ENCODE peak calls at places on chromosomes 7 and 10, in nine cellular contexts. One of them, this sample, is unnamed.

GRCh38 chr7:154640266-154640865 is 362.6 kb downstream of the PAXIP1 start:
- DNase-seq in naive B cell: no peak
- DNase-seq in cortex of kidney: no peak
- DNase-seq in ELR: no peak
- DNase-seq in NCI-H774: no peak
- DNase-seq in T-cell: no peak
- DNase-seq in T follicular helper cell: no peak
- DNase-seq in right cardiac atrium: no peak
- DNase-seq in DMS153: no peak
- DNase-seq in this sample: no peak

GRCh38 chr10:124388476-124388822 is 30.3 kb downstream of the OAT start:
- DNase-seq in naive B cell: no peak
- DNase-seq in cortex of kidney: no peak
- DNase-seq in ELR: no peak
- DNase-seq in NCI-H774: no peak
- DNase-seq in T-cell: no peak
- DNase-seq in T follicular helper cell: no peak
- DNase-seq in right cardiac atrium: no peak
- DNase-seq in DMS153: no peak
- DNase-seq in this sample: no peak

GRCh38 chr10:115654961-115655360 is 561.8 kb downstream of the ATRNL1 start:
- DNase-seq in naive B cell: no peak
- DNase-seq in cortex of kidney: no peak
- DNase-seq in ELR: peak; percentile 53
- DNase-seq in NCI-H774: no peak
- DNase-seq in T-cell: no peak
- DNase-seq in T follicular helper cell: no peak
- DNase-seq in right cardiac atrium: no peak
- DNase-seq in DMS153: no peak
- DNase-seq in this sample: no peak

GRCh38 chr7:107051376-107051775 is 6.9 kb downstream of the PRKAR2B start:
- DNase-seq in naive B cell: no peak
- DNase-seq in cortex of kidney: no peak
- DNase-seq in ELR: peak; percentile 64
- DNase-seq in NCI-H774: no peak
- DNase-seq in T-cell: no peak
- DNase-seq in T follicular helper cell: no peak
- DNase-seq in right cardiac atrium: no peak
- DNase-seq in DMS153: no peak
- DNase-seq in this sample: no peak

GRCh38 chr10:28663576-28664368 is 13.5 kb upstream of the BAMBI start:
- DNase-seq in naive B cell: peak; percentile 50
- DNase-seq in cortex of kidney: no peak
- DNase-seq in ELR: peak; percentile 85
- DNase-seq in NCI-H774: peak; percentile 68
- DNase-seq in T-cell: peak; percentile 26
- DNase-seq in T follicular helper cell: peak; percentile 57
- DNase-seq in right cardiac atrium: peak; percentile 88
- DNase-seq in DMS153: peak; percentile 59
- DNase-seq in this sample: peak; percentile 53

GRCh38 chr10:13834581-13835286 is 248.0 kb downstream of the PRPF18 start:
- DNase-seq in naive B cell: no peak
- DNase-seq in cortex of kidney: no peak
- DNase-seq in ELR: no peak
- DNase-seq in NCI-H774: no peak
- DNase-seq in T-cell: no peak
- DNase-seq in T follicular helper cell: no peak
- DNase-seq in right cardiac atrium: peak; percentile 65
- DNase-seq in DMS153: no peak
- DNase-seq in this sample: no peak

GRCh38 chr10:30596037-30596436 is 33.5 kb downstream of the LYZL2 start:
- DNase-seq in naive B cell: no peak
- DNase-seq in cortex of kidney: no peak
- DNase-seq in ELR: no peak
- DNase-seq in NCI-H774: no peak
- DNase-seq in T-cell: no peak
- DNase-seq in T follicular helper cell: no peak
- DNase-seq in right cardiac atrium: no peak
- DNase-seq in DMS153: no peak
- DNase-seq in this sample: no peak

GRCh38 chr7:74656421-74656910 is 1.1 kb upstream of the GTF2I start:
- DNase-seq in naive B cell: no peak
- DNase-seq in cortex of kidney: no peak
- DNase-seq in ELR: peak; percentile 33
- DNase-seq in NCI-H774: no peak
- DNase-seq in T-cell: no peak
- DNase-seq in T follicular helper cell: peak; percentile 41
- DNase-seq in right cardiac atrium: peak; percentile 85
- DNase-seq in DMS153: no peak
- DNase-seq in this sample: peak; percentile 57

GRCh38 chr10:8158439-8159071 is 104.1 kb downstream of the GATA3 start:
- DNase-seq in naive B cell: no peak
- DNase-seq in cortex of kidney: no peak
- DNase-seq in ELR: no peak
- DNase-seq in NCI-H774: no peak
- DNase-seq in T-cell: no peak
- DNase-seq in T follicular helper cell: no peak
- DNase-seq in right cardiac atrium: no peak
- DNase-seq in DMS153: no peak
- DNase-seq in this sample: no peak

GRCh38 chr7:28318126-28318762 is 94.1 kb upstream of the CREB5 start:
- DNase-seq in naive B cell: no peak
- DNase-seq in cortex of kidney: no peak
- DNase-seq in ELR: peak; percentile 21
- DNase-seq in NCI-H774: no peak
- DNase-seq in T-cell: no peak
- DNase-seq in T follicular helper cell: no peak
- DNase-seq in right cardiac atrium: no peak
- DNase-seq in DMS153: no peak
- DNase-seq in this sample: no peak

GRCh38 chr7:143013473-143013872 is 13.5 kb downstream of the OR9A2 start:
- DNase-seq in naive B cell: no peak
- DNase-seq in cortex of kidney: no peak
- DNase-seq in ELR: no peak
- DNase-seq in NCI-H774: no peak
- DNase-seq in T-cell: no peak
- DNase-seq in T follicular helper cell: no peak
- DNase-seq in right cardiac atrium: no peak
- DNase-seq in DMS153: no peak
- DNase-seq in this sample: no peak

GRCh38 chr7:147639037-147639436 is 951.5 kb upstream of the C7orf33 start:
- DNase-seq in naive B cell: no peak
- DNase-seq in cortex of kidney: no peak
- DNase-seq in ELR: no peak
- DNase-seq in NCI-H774: no peak
- DNase-seq in T-cell: no peak
- DNase-seq in T follicular helper cell: no peak
- DNase-seq in right cardiac atrium: no peak
- DNase-seq in DMS153: no peak
- DNase-seq in this sample: no peak

GRCh38 chr7:45881759-45882464 is 6.4 kb upstream of the IGFBP1 start:
- DNase-seq in naive B cell: no peak
- DNase-seq in cortex of kidney: no peak
- DNase-seq in ELR: peak; percentile 59
- DNase-seq in NCI-H774: no peak
- DNase-seq in T-cell: no peak
- DNase-seq in T follicular helper cell: no peak
- DNase-seq in right cardiac atrium: no peak
- DNase-seq in DMS153: no peak
- DNase-seq in this sample: no peak

GRCh38 chr10:119479532-119479931 is 63.0 kb downstream of the RGS10 start:
- DNase-seq in naive B cell: no peak
- DNase-seq in cortex of kidney: no peak
- DNase-seq in ELR: no peak
- DNase-seq in NCI-H774: no peak
- DNase-seq in T-cell: no peak
- DNase-seq in T follicular helper cell: no peak
- DNase-seq in right cardiac atrium: no peak
- DNase-seq in DMS153: no peak
- DNase-seq in this sample: no peak

GRCh38 chr7:121042899-121043298 is 54.4 kb downstream of the CPED1 start:
- DNase-seq in naive B cell: no peak
- DNase-seq in cortex of kidney: no peak
- DNase-seq in ELR: no peak
- DNase-seq in NCI-H774: no peak
- DNase-seq in T-cell: no peak
- DNase-seq in T follicular helper cell: no peak
- DNase-seq in right cardiac atrium: no peak
- DNase-seq in DMS153: no peak
- DNase-seq in this sample: no peak

GRCh38 chr10:94224656-94225055 is 138.1 kb downstream of the NOC3L start:
- DNase-seq in naive B cell: no peak
- DNase-seq in cortex of kidney: no peak
- DNase-seq in ELR: peak; percentile 80
- DNase-seq in NCI-H774: no peak
- DNase-seq in T-cell: no peak
- DNase-seq in T follicular helper cell: no peak
- DNase-seq in right cardiac atrium: no peak
- DNase-seq in DMS153: no peak
- DNase-seq in this sample: no peak

This sample was measured in T47D.